ENCODE peak calls at places on chromosomes 13 and 19, in five cellular contexts. P is IMR-90, J is fibroblast of the aortic adventitia, V is A549, S is AG04450. N is an unnamed sample.

GRCh38 chr13:31930490-31930889 is 101.1 kb upstream of the FRY start:
- DNase-seq in P (no peak), J (no peak), V (no peak), S (no peak), N (no peak)

GRCh38 chr13:93700115-93700514 is 473.5 kb downstream of the GPC6 start:
- DNase-seq in P (peak; percentile 79), J (peak; percentile 19), V (no peak), S (no peak), N (no peak)

GRCh38 chr13:113112893-113113845 is 7.6 kb downstream of the F7 start:
- DNase-seq in P (no peak), J (no peak), V (no peak), S (no peak), N (no peak)

GRCh38 chr13:76012091-76012721 is 376.1 kb downstream of the LMO7 start:
- DNase-seq in P (peak; percentile 40), J (peak; percentile 67), V (no peak), S (no peak), N (no peak)

GRCh38 chr19:55137915-55138314 is 11.1 kb downstream of the TNNT1 start:
- DNase-seq in P (no peak), J (no peak), V (no peak), S (no peak), N (no peak)

GRCh38 chr13:113732961-113733950 is 25.8 kb upstream of the TMEM255B start:
- DNase-seq in P (no peak), J (no peak), V (no peak), S (no peak), N (no peak)

GRCh38 chr13:36096411-36097184 is 34.6 kb downstream of the DCLK1 start:
- DNase-seq in P (no peak), J (peak; percentile 60), V (no peak), S (no peak), N (no peak)

GRCh38 chr19:15280915-15281683 is 48.9 kb upstream of the EPHX3 start:
- DNase-seq in P (peak; percentile 89), J (peak; percentile 86), V (no peak), S (peak; percentile 72), N (peak; percentile 77)

GRCh38 chr19:54478677-54479266 is 5.7 kb upstream of the CDC42EP5 start:
- DNase-seq in P (peak; percentile 49), J (peak; percentile 56), V (no peak), S (no peak), N (no peak)

GRCh38 chr19:57559008-57559403 is 657 bp downstream of the ZNF550 start:
- DNase-seq in P (no peak), J (peak; percentile 18), V (peak; percentile 38), S (no peak), N (no peak)

GRCh38 chr13:96052655-96053002 is 572 bp downstream of the UGGT2 start:
- DNase-seq in P (peak; percentile 83), J (peak; percentile 67), V (peak; percentile 39), S (peak; percentile 20), N (no peak)

GRCh38 chr19:44212865-44213346 is 574 bp downstream of the ZNF227 start:
- DNase-seq in P (peak; percentile 55), J (peak; percentile 42), V (no peak), S (no peak), N (no peak)

GRCh38 chr19:15251010-15251748 is 18.9 kb upstream of the EPHX3 start:
- DNase-seq in P (peak; percentile 85), J (peak; percentile 74), V (no peak), S (peak; percentile 20), N (no peak)

GRCh38 chr19:35555301-35556005 is 8.0 kb downstream of the ATP4A start:
- DNase-seq in P (peak; percentile 35), J (peak; percentile 29), V (peak; percentile 95), S (no peak), N (no peak)

GRCh38 chr19:55907286-55907685 is 24.9 kb downstream of the NLRP13 start:
- DNase-seq in P (no peak), J (no peak), V (no peak), S (no peak), N (no peak)

GRCh38 chr13:99316657-99317244 is 9.6 kb upstream of the GPR183 start:
- DNase-seq in P (no peak), J (no peak), V (no peak), S (no peak), N (peak; percentile 50)

GRCh38 chr13:100944791-100945345 is 270.3 kb upstream of the TMTC4 start:
- DNase-seq in P (no peak), J (no peak), V (no peak), S (no peak), N (no peak)

GRCh38 chr19:28242317-28242927 is 970.5 kb downstream of the UQCRFS1 start:
- DNase-seq in P (no peak), J (peak; percentile 59), V (peak; percentile 23), S (no peak), N (no peak)

GRCh38 chr13:75959861-75960481 is 323.8 kb downstream of the LMO7 start:
- DNase-seq in P (no peak), J (no peak), V (no peak), S (no peak), N (no peak)

GRCh38 chr13:44278164-44278563 is 95.5 kb upstream of the SERP2 start:
- DNase-seq in P (no peak), J (no peak), V (no peak), S (no peak), N (no peak)

GRCh38 chr13:48400090-48400694 is 12.7 kb downstream of the LPAR6 start:
- DNase-seq in P (no peak), J (peak; percentile 17), V (no peak), S (no peak), N (no peak)

GRCh38 chr19:7083076-7083956 is 13.8 kb downstream of the ZNF557 start:
- DNase-seq in P (peak; percentile 38), J (peak; percentile 35), V (no peak), S (no peak), N (no peak)

GRCh38 chr13:75091185-75091584 is 390.8 kb downstream of the TBC1D4 start:
- DNase-seq in P (no peak), J (no peak), V (no peak), S (no peak), N (no peak)

GRCh38 chr19:22945560-22945959 is 57.4 kb downstream of the ZNF728 start:
- DNase-seq in P (peak; percentile 16), J (peak; percentile 9), V (no peak), S (no peak), N (no peak)

GRCh38 chr13:82803341-82803740 is 1078.9 kb downstream of the SLITRK1 start:
- DNase-seq in P (no peak), J (peak; percentile 7), V (no peak), S (no peak), N (no peak)

GRCh38 chr19:31516756-31517155 is 167.5 kb upstream of the TSHZ3 start:
- DNase-seq in P (no peak), J (no peak), V (no peak), S (no peak), N (no peak)

GRCh38 chr13:78621086-78621485 is 17.7 kb upstream of the POU4F1 start:
- DNase-seq in P (no peak), J (no peak), V (no peak), S (no peak), N (no peak)

GRCh38 chr19:56942749-56943148 is 102.2 kb upstream of the PEG3 start:
- DNase-seq in P (no peak), J (no peak), V (no peak), S (no peak), N (no peak)

GRCh38 chr19:10000171-10000826 is 10.0 kb downstream of the COL5A3 start:
- DNase-seq in P (peak; percentile 70), J (peak; percentile 73), V (peak; percentile 74), S (no peak), N (peak; percentile 51)

GRCh38 chr13:25116044-25116443 is 20.1 kb downstream of the PABPC3 start:
- DNase-seq in P (no peak), J (no peak), V (no peak), S (no peak), N (no peak)

GRCh38 chr13:82627183-82627582 is 1255.1 kb downstream of the SLITRK1 start:
- DNase-seq in P (peak; percentile 91), J (peak; percentile 43), V (no peak), S (peak; percentile 63), N (no peak)

GRCh38 chr19:55460670-55461258 is 678 bp downstream of the ISOC2 start:
- DNase-seq in P (peak; percentile 74), J (peak; percentile 91), V (peak; percentile 64), S (peak; percentile 48), N (peak; percentile 78)

GRCh38 chr13:99258210-99258860 is at the start of gene GPR18:
- DNase-seq in P (peak; percentile 24), J (no peak), V (no peak), S (no peak), N (no peak)

GRCh38 chr13:101326710-101327109 is 89.6 kb downstream of the NALCN start:
- DNase-seq in P (no peak), J (no peak), V (no peak), S (no peak), N (no peak)

GRCh38 chr19:34480971-34481821 is at the start of gene WTIP:
- DNase-seq in P (peak; percentile 88), J (peak; percentile 87), V (peak; percentile 82), S (peak; percentile 80), N (peak; percentile 72)

GRCh38 chr19:41529484-41530183 is 46.3 kb upstream of the CEACAM21 start:
- DNase-seq in P (no peak), J (no peak), V (no peak), S (no peak), N (no peak)
- H3K4me3 ChIP-seq in P (no peak overlapping the region), J (no peak overlapping the region), V (no peak overlapping the region), S (no peak overlapping the region), N (no peak overlapping the region)

GRCh38 chr19:18373892-18374629 is 11.9 kb upstream of the GDF15 start:
- DNase-seq in P (peak; percentile 99), J (peak; percentile 98), V (peak; percentile 74), S (peak; percentile 96), N (peak; percentile 94)
- H3K4me3 ChIP-seq in P (no peak overlapping the region), J (no peak overlapping the region), V (peak overlapping the region; percentile 12), S (no peak overlapping the region), N (no peak overlapping the region)

GRCh38 chr13:111927181-111927540 is 139.8 kb upstream of the SOX1 start:
- DNase-seq in P (no peak), J (no peak), V (no peak), S (no peak), N (no peak)

GRCh38 chr13:111926501-111927180 is 140.3 kb upstream of the SOX1 start:
- DNase-seq in P (no peak), J (no peak), V (no peak), S (no peak), N (no peak)

GRCh38 chr13:111922086-111922485 is 144.9 kb upstream of the SOX1 start:
- DNase-seq in P (no peak), J (no peak), V (no peak), S (no peak), N (no peak)

GRCh38 chr13:111925146-111925875 is 141.6 kb upstream of the SOX1 start:
- DNase-seq in P (no peak), J (no peak), V (no peak), S (no peak), N (no peak)

GRCh38 chr13:111924676-111925075 is 142.3 kb upstream of the SOX1 start:
- DNase-seq in P (no peak), J (no peak), V (no peak), S (no peak), N (no peak)
- H3K4me3 ChIP-seq in P (no peak overlapping the region), J (no peak overlapping the region), V (no peak overlapping the region), S (no peak overlapping the region), N (no peak overlapping the region)

DNA sequence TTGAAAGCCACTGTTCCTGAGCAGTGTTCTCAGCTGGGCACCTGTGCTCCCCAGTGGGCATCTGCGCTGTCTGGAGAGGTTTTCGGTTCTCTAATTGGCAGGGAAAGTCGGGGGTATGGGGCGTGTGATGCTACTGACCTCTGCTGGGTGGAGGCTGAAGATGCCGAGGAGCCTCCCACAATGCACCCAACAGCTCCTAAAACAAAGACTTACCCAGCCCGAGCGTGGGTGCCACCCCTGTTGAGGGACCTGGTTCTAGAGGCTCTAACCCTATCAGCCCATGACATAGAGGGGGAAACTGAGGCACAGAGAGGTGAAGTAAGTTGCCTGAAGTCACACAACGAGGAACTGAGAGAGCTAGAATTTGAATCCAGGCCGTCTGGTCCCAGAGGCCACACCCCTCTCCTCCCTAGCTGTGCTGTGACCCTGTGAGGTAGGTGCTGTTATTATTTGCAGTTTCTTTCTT is 2.3 kb downstream of the SPACA4 start:
- DNase-seq in P (no peak), J (peak; percentile 39), V (peak; percentile 88), S (no peak), N (no peak)
- H3K4me3 ChIP-seq in P (no peak overlapping the region), J (no peak overlapping the region), V (no peak overlapping the region), S (no peak overlapping the region), N (no peak overlapping the region)

N was measured in lung.